ENCODE peak calls at places on chromosomes 7 and 10, in six cellular contexts. One of them, this sample, is unnamed.
A peak's percentile ranks its signal among the peaks of the same experiment; 100 is the strongest.

GRCh38 chr10:30353851-30354250 is 4.8 kb upstream of the MTPAP start:
- DNase-seq in hepatocyte: no peak
- DNase-seq in NT2/D1: no peak
- DNase-seq in ureter: no peak
- DNase-seq in CD4-positive, alpha-beta T cell: no peak
- DNase-seq in 8988T: no peak
- DNase-seq in this sample: no peak

GRCh38 chr7:92582948-92583347 is 7.2 kb downstream of the FAM133B start:
- DNase-seq in hepatocyte: no peak
- DNase-seq in NT2/D1: no peak
- DNase-seq in ureter: no peak
- DNase-seq in CD4-positive, alpha-beta T cell: no peak
- DNase-seq in 8988T: no peak
- DNase-seq in this sample: no peak

GRCh38 chr7:137731436-137731835 is 115.3 kb downstream of the DGKI start:
- DNase-seq in hepatocyte: no peak
- DNase-seq in NT2/D1: no peak
- DNase-seq in ureter: no peak
- DNase-seq in CD4-positive, alpha-beta T cell: no peak
- DNase-seq in 8988T: no peak
- DNase-seq in this sample: no peak

GRCh38 chr7:138951953-138952352 is 29.2 kb downstream of the KIAA1549 start:
- DNase-seq in hepatocyte: no peak
- DNase-seq in NT2/D1: no peak
- DNase-seq in ureter: no peak
- DNase-seq in CD4-positive, alpha-beta T cell: no peak
- DNase-seq in 8988T: no peak
- DNase-seq in this sample: no peak

GRCh38 chr7:159112136-159113011 is 32.3 kb downstream of the VIPR2 start:
- DNase-seq in hepatocyte: no peak
- DNase-seq in NT2/D1: no peak
- DNase-seq in ureter: no peak
- DNase-seq in CD4-positive, alpha-beta T cell: no peak
- DNase-seq in 8988T: no peak
- DNase-seq in this sample: no peak

GRCh38 chr10:100828744-100829102 is 83.3 kb downstream of the PAX2 start:
- DNase-seq in hepatocyte: peak; percentile 49
- DNase-seq in NT2/D1: no peak
- DNase-seq in ureter: no peak
- DNase-seq in CD4-positive, alpha-beta T cell: no peak
- DNase-seq in 8988T: peak; percentile 91
- DNase-seq in this sample: peak; percentile 31

GRCh38 chr7:99010281-99010680 is 131.9 kb downstream of the TRRAP start:
- DNase-seq in hepatocyte: no peak
- DNase-seq in NT2/D1: no peak
- DNase-seq in ureter: peak; percentile 18
- DNase-seq in CD4-positive, alpha-beta T cell: no peak
- DNase-seq in 8988T: no peak
- DNase-seq in this sample: no peak

GRCh38 chr10:7260912-7261700 is 149.7 kb downstream of the SFMBT2 start:
- DNase-seq in hepatocyte: peak; percentile 25
- DNase-seq in NT2/D1: no peak
- DNase-seq in ureter: no peak
- DNase-seq in CD4-positive, alpha-beta T cell: no peak
- DNase-seq in 8988T: no peak
- DNase-seq in this sample: no peak

GRCh38 chr10:62343000-62343399 is 31.2 kb upstream of the ZNF365 start:
- DNase-seq in hepatocyte: no peak
- DNase-seq in NT2/D1: no peak
- DNase-seq in ureter: no peak
- DNase-seq in CD4-positive, alpha-beta T cell: no peak
- DNase-seq in 8988T: no peak
- DNase-seq in this sample: no peak

GRCh38 chr7:139697031-139697430 is 80.8 kb downstream of the HIPK2 start:
- DNase-seq in hepatocyte: no peak
- DNase-seq in NT2/D1: no peak
- DNase-seq in ureter: no peak
- DNase-seq in CD4-positive, alpha-beta T cell: no peak
- DNase-seq in 8988T: no peak
- DNase-seq in this sample: no peak

GRCh38 chr10:78784454-78785414 is 284.0 kb upstream of the ZMIZ1 start:
- DNase-seq in hepatocyte: no peak
- DNase-seq in NT2/D1: no peak
- DNase-seq in ureter: no peak
- DNase-seq in CD4-positive, alpha-beta T cell: no peak
- DNase-seq in 8988T: no peak
- DNase-seq in this sample: no peak

GRCh38 chr7:97014145-97014544 is 8.8 kb downstream of the DLX6 start:
- DNase-seq in hepatocyte: no peak
- DNase-seq in NT2/D1: no peak
- DNase-seq in ureter: no peak
- DNase-seq in CD4-positive, alpha-beta T cell: no peak
- DNase-seq in 8988T: no peak
- DNase-seq in this sample: no peak

GRCh38 chr7:142669074-142669654 is 80.1 kb upstream of the PRSS1 start:
- DNase-seq in hepatocyte: peak; percentile 18
- DNase-seq in NT2/D1: peak; percentile 20
- DNase-seq in ureter: no peak
- DNase-seq in CD4-positive, alpha-beta T cell: no peak
- DNase-seq in 8988T: no peak
- DNase-seq in this sample: no peak

GRCh38 chr10:29470843-29471482 is 163.8 kb downstream of the SVIL start:
- DNase-seq in hepatocyte: peak; percentile 34
- DNase-seq in NT2/D1: no peak
- DNase-seq in ureter: no peak
- DNase-seq in CD4-positive, alpha-beta T cell: no peak
- DNase-seq in 8988T: no peak
- DNase-seq in this sample: no peak

GRCh38 chr7:34247468-34247867 is 342.1 kb downstream of the BMPER start:
- DNase-seq in hepatocyte: no peak
- DNase-seq in NT2/D1: no peak
- DNase-seq in ureter: no peak
- DNase-seq in CD4-positive, alpha-beta T cell: no peak
- DNase-seq in 8988T: no peak
- DNase-seq in this sample: no peak

GRCh38 chr10:27625452-27626345 is 119.9 kb downstream of the MKX start:
- DNase-seq in hepatocyte: no peak
- DNase-seq in NT2/D1: peak; percentile 11
- DNase-seq in ureter: no peak
- DNase-seq in CD4-positive, alpha-beta T cell: no peak
- DNase-seq in 8988T: no peak
- DNase-seq in this sample: no peak

GRCh38 chr10:126564297-126564888 is 106.1 kb downstream of the C10orf90 start:
- DNase-seq in hepatocyte: no peak
- DNase-seq in NT2/D1: no peak
- DNase-seq in ureter: no peak
- DNase-seq in CD4-positive, alpha-beta T cell: no peak
- DNase-seq in 8988T: no peak
- DNase-seq in this sample: no peak

GRCh38 chr10:13743101-13743693 is 156.4 kb downstream of the PRPF18 start:
- DNase-seq in hepatocyte: no peak
- DNase-seq in NT2/D1: no peak
- DNase-seq in ureter: no peak
- DNase-seq in CD4-positive, alpha-beta T cell: no peak
- DNase-seq in 8988T: no peak
- DNase-seq in this sample: no peak

GRCh38 chr10:132264306-132264950 is 43.3 kb downstream of the STK32C start:
- DNase-seq in hepatocyte: no peak
- DNase-seq in NT2/D1: no peak
- DNase-seq in ureter: no peak
- DNase-seq in CD4-positive, alpha-beta T cell: no peak
- DNase-seq in 8988T: no peak
- DNase-seq in this sample: no peak

This sample was measured in naive thymus-derived CD8-positive, alpha-beta T cell.